ENCODE peak calls at places on chromosomes 5 and 9, in five cellular contexts. One of them, this sample, is unnamed. For H3K9me3, the result is how much of the 10 kb centered on the place peaks cover.

GRCh38 chr9:12882430-12882829 is 107.6 kb downstream of the LURAP1L start:
- DNase-seq in effector memory CD4-positive, alpha-beta T cell: no peak
- DNase-seq in kidney: no peak
- DNase-seq in HCT116: no peak
- DNase-seq in Peyer's patch: no peak
- DNase-seq in this sample: no peak

GRCh38 chr5:157540707-157541451 is 34.7 kb downstream of the ADAM19 start:
- DNase-seq in effector memory CD4-positive, alpha-beta T cell: no peak
- DNase-seq in kidney: peak
- DNase-seq in HCT116: no peak
- DNase-seq in Peyer's patch: peak
- DNase-seq in this sample: peak

GRCh38 chr5:72355706-72356299 is 35.6 kb downstream of the PTCD2 start:
- DNase-seq in effector memory CD4-positive, alpha-beta T cell: no peak
- DNase-seq in kidney: no peak
- DNase-seq in HCT116: no peak
- DNase-seq in Peyer's patch: no peak
- DNase-seq in this sample: no peak

GRCh38 chr9:136231478-136232297 is 13.9 kb downstream of the QSOX2 start:
- DNase-seq in effector memory CD4-positive, alpha-beta T cell: no peak
- DNase-seq in kidney: no peak
- DNase-seq in HCT116: no peak
- DNase-seq in Peyer's patch: no peak
- DNase-seq in this sample: no peak

GRCh38 chr5:27038476-27038875 is at the start of gene CDH9:
- DNase-seq in effector memory CD4-positive, alpha-beta T cell: no peak
- DNase-seq in kidney: no peak
- DNase-seq in HCT116: no peak
- DNase-seq in Peyer's patch: no peak
- DNase-seq in this sample: no peak

GRCh38 chr5:172733179-172733973 is 37.6 kb downstream of the DUSP1 start:
- DNase-seq in effector memory CD4-positive, alpha-beta T cell: no peak
- DNase-seq in kidney: peak
- DNase-seq in HCT116: no peak
- DNase-seq in Peyer's patch: peak
- DNase-seq in this sample: no peak

GRCh38 chr9:23278566-23278965 is 547.5 kb downstream of the ELAVL2 start:
- DNase-seq in effector memory CD4-positive, alpha-beta T cell: no peak
- DNase-seq in kidney: no peak
- DNase-seq in HCT116: no peak
- DNase-seq in Peyer's patch: no peak
- DNase-seq in this sample: no peak

GRCh38 chr9:137241490-137242328 is 622 bp downstream of the TUBB4B start:
- DNase-seq in effector memory CD4-positive, alpha-beta T cell: peak
- DNase-seq in kidney: peak
- DNase-seq in HCT116: no peak
- DNase-seq in Peyer's patch: peak
- DNase-seq in this sample: peak

GRCh38 chr5:161314033-161314432 is 232.5 kb downstream of the GABRB2 start:
- DNase-seq in effector memory CD4-positive, alpha-beta T cell: no peak
- DNase-seq in kidney: no peak
- DNase-seq in HCT116: no peak
- DNase-seq in Peyer's patch: no peak
- DNase-seq in this sample: no peak

GRCh38 chr9:14831661-14832060 is 78.6 kb downstream of the FREM1 start:
- DNase-seq in effector memory CD4-positive, alpha-beta T cell: no peak
- DNase-seq in kidney: peak
- DNase-seq in HCT116: no peak
- DNase-seq in Peyer's patch: no peak
- DNase-seq in this sample: no peak

GRCh38 chr9:135611142-135611874 is 28.0 kb downstream of the GLT6D1 start:
- DNase-seq in effector memory CD4-positive, alpha-beta T cell: no peak
- DNase-seq in kidney: no peak
- DNase-seq in HCT116: no peak
- DNase-seq in Peyer's patch: no peak
- DNase-seq in this sample: no peak

GRCh38 chr9:132141364-132141947 is 20.4 kb upstream of the NTNG2 start:
- DNase-seq in effector memory CD4-positive, alpha-beta T cell: no peak
- DNase-seq in kidney: peak
- DNase-seq in HCT116: no peak
- DNase-seq in Peyer's patch: no peak
- DNase-seq in this sample: no peak

GRCh38 chr5:115702025-115702424 is 76.2 kb upstream of the TMED7 start:
- DNase-seq in effector memory CD4-positive, alpha-beta T cell: no peak
- DNase-seq in kidney: no peak
- DNase-seq in HCT116: no peak
- DNase-seq in Peyer's patch: no peak
- DNase-seq in this sample: no peak

GRCh38 chr5:73591698-73592501 is 26.4 kb downstream of the UTP15 start:
- DNase-seq in effector memory CD4-positive, alpha-beta T cell: no peak
- DNase-seq in kidney: no peak
- DNase-seq in HCT116: no peak
- DNase-seq in Peyer's patch: no peak
- DNase-seq in this sample: no peak

GRCh38 chr5:112757468-112758208 is 20.0 kb downstream of the APC start:
- DNase-seq in effector memory CD4-positive, alpha-beta T cell: no peak
- DNase-seq in kidney: no peak
- DNase-seq in HCT116: peak
- DNase-seq in Peyer's patch: no peak
- DNase-seq in this sample: no peak

GRCh38 chr9:130634801-130635200 is 29.6 kb upstream of the PRDM12 start:
- DNase-seq in effector memory CD4-positive, alpha-beta T cell: no peak
- DNase-seq in kidney: no peak
- DNase-seq in HCT116: no peak
- DNase-seq in Peyer's patch: no peak
- DNase-seq in this sample: no peak

GRCh38 chr5:132262882-132263547 is 5.5 kb downstream of the PDLIM4 start:
- DNase-seq in effector memory CD4-positive, alpha-beta T cell: no peak
- DNase-seq in kidney: no peak
- DNase-seq in HCT116: no peak
- DNase-seq in Peyer's patch: no peak
- DNase-seq in this sample: no peak

GRCh38 chr5:134458234-134458633 is 46.6 kb upstream of the CDKN2AIPNL start:
- DNase-seq in effector memory CD4-positive, alpha-beta T cell: no peak
- DNase-seq in kidney: peak
- DNase-seq in HCT116: no peak
- DNase-seq in Peyer's patch: no peak
- DNase-seq in this sample: no peak

DNA sequence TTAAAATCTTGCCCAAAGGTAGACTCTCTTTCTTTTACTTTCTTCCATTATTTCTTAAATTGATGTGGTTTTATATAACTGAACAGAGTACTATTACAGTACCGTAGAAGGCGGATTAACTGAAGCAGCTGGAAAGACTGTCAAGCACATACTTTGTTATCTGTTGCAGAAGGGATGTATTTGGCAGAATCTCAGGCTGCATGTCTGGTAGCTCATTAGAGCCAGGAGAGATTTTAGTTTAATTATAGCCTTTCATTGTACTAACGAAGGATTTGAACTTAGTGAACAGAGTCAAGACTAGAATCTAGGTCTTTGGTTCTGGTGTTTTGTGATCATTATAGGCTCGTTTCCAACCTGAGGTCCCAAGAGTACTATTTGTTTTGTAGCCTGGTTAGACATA is 20.6 kb downstream of the ZNF354C start:
- DNase-seq in effector memory CD4-positive, alpha-beta T cell: no peak
- DNase-seq in kidney: no peak
- DNase-seq in HCT116: no peak
- DNase-seq in Peyer's patch: no peak
- DNase-seq in this sample: no peak
- H3K9me3 ChIP-seq in effector memory CD4-positive, alpha-beta T cell: half or more
- H3K9me3 ChIP-seq in kidney: half or more
- H3K9me3 ChIP-seq in HCT116: half or more
- H3K9me3 ChIP-seq in Peyer's patch: under half
- H3K9me3 ChIP-seq in this sample: half or more

GRCh38 chr5:179153341-179153901 is 93.2 kb downstream of the ZNF354C start:
- DNase-seq in effector memory CD4-positive, alpha-beta T cell: no peak
- DNase-seq in kidney: peak
- DNase-seq in HCT116: no peak
- DNase-seq in Peyer's patch: no peak
- DNase-seq in this sample: no peak
- H3K9me3 ChIP-seq in effector memory CD4-positive, alpha-beta T cell: under half
- H3K9me3 ChIP-seq in kidney: under half
- H3K9me3 ChIP-seq in HCT116: under half
- H3K9me3 ChIP-seq in Peyer's patch: under half
- H3K9me3 ChIP-seq in this sample: under half

GRCh38 chr9:93750045-93750444 is 173.7 kb downstream of the PHF2 start:
- DNase-seq in effector memory CD4-positive, alpha-beta T cell: no peak
- DNase-seq in kidney: no peak
- DNase-seq in HCT116: no peak
- DNase-seq in Peyer's patch: no peak
- DNase-seq in this sample: no peak
- H3K9me3 ChIP-seq in effector memory CD4-positive, alpha-beta T cell: under half
- H3K9me3 ChIP-seq in kidney: under half
- H3K9me3 ChIP-seq in HCT116: under half
- H3K9me3 ChIP-seq in Peyer's patch: under half
- H3K9me3 ChIP-seq in this sample: under half

GRCh38 chr9:78763424-78763823 is 466.5 kb downstream of the PSAT1 start:
- DNase-seq in effector memory CD4-positive, alpha-beta T cell: no peak
- DNase-seq in kidney: no peak
- DNase-seq in HCT116: no peak
- DNase-seq in Peyer's patch: no peak
- DNase-seq in this sample: no peak
- H3K9me3 ChIP-seq in effector memory CD4-positive, alpha-beta T cell: under half
- H3K9me3 ChIP-seq in kidney: under half
- H3K9me3 ChIP-seq in HCT116: under half
- H3K9me3 ChIP-seq in Peyer's patch: under half
- H3K9me3 ChIP-seq in this sample: under half

GRCh38 chr5:76439929-76440328 is 36.8 kb downstream of the IQGAP2 start:
- DNase-seq in effector memory CD4-positive, alpha-beta T cell: no peak
- DNase-seq in kidney: no peak
- DNase-seq in HCT116: no peak
- DNase-seq in Peyer's patch: no peak
- DNase-seq in this sample: no peak
- H3K9me3 ChIP-seq in effector memory CD4-positive, alpha-beta T cell: under half
- H3K9me3 ChIP-seq in kidney: under half
- H3K9me3 ChIP-seq in HCT116: under half
- H3K9me3 ChIP-seq in Peyer's patch: under half
- H3K9me3 ChIP-seq in this sample: under half

GRCh38 chr5:5885782-5886181 is 463.3 kb downstream of the ICE1 start:
- DNase-seq in effector memory CD4-positive, alpha-beta T cell: no peak
- DNase-seq in kidney: no peak
- DNase-seq in HCT116: no peak
- DNase-seq in Peyer's patch: no peak
- DNase-seq in this sample: no peak
- H3K9me3 ChIP-seq in effector memory CD4-positive, alpha-beta T cell: under half
- H3K9me3 ChIP-seq in kidney: under half
- H3K9me3 ChIP-seq in HCT116: under half
- H3K9me3 ChIP-seq in Peyer's patch: under half
- H3K9me3 ChIP-seq in this sample: under half

GRCh38 chr5:50318220-50318619 is 122.9 kb downstream of the EMB start:
- DNase-seq in effector memory CD4-positive, alpha-beta T cell: no peak
- DNase-seq in kidney: no peak
- DNase-seq in HCT116: no peak
- DNase-seq in Peyer's patch: no peak
- DNase-seq in this sample: no peak
- H3K9me3 ChIP-seq in effector memory CD4-positive, alpha-beta T cell: under half
- H3K9me3 ChIP-seq in kidney: under half
- H3K9me3 ChIP-seq in HCT116: under half
- H3K9me3 ChIP-seq in Peyer's patch: under half
- H3K9me3 ChIP-seq in this sample: under half

This sample was measured in CD8-positive, alpha-beta memory T cell.